ENCODE peak calls at places on chromosome 9, in four cellular contexts. M is GM12865, U is transverse colon, O is stomach. A is an unnamed sample.
A peak's percentile ranks its signal among the peaks of the same experiment; 100 is the strongest.

GRCh38 chr9:105647595-105648349 is 14.5 kb upstream of the TAL2 start:
- DNase-seq in O (no peak), U (no peak), M (no peak), A (no peak)

GRCh38 chr9:137817236-137818200 is 60.1 kb upstream of the CACNA1B start:
- DNase-seq in O (no peak), U (no peak), M (no peak), A (no peak)

GRCh38 chr9:7567687-7568086 is 231.9 kb downstream of the DMAC1 start:
- DNase-seq in M (no peak), U (no peak), O (no peak), A (no peak)

GRCh38 chr9:8648271-8648670 is 848.7 kb upstream of the DMAC1 start:
- DNase-seq in M (no peak), O (no peak), U (no peak), A (no peak)

GRCh38 chr9:12933957-12934356 is 159.1 kb downstream of the LURAP1L start:
- DNase-seq in O (no peak), M (no peak), U (no peak), A (no peak)

GRCh38 chr9:126984969-126985368 is 70.4 kb downstream of the RALGPS1 start:
- DNase-seq in U (peak; percentile 23), O (peak; percentile 55), M (no peak), A (no peak)

GRCh38 chr9:94996638-94997037 is 270.1 kb downstream of the AOPEP start:
- DNase-seq in O (no peak), M (no peak), U (no peak), A (no peak)

GRCh38 chr9:126791406-126792230 is 13.2 kb upstream of the ZBTB43 start:
- DNase-seq in U (no peak), M (no peak), O (no peak), A (no peak)

GRCh38 chr9:128861501-128861900 is 20.2 kb downstream of the KYAT1 start:
- DNase-seq in U (no peak), M (no peak), O (no peak), A (no peak)

GRCh38 chr9:107711528-107711927 is 222.0 kb upstream of the KLF4 start:
- DNase-seq in U (peak; percentile 89), M (no peak), O (no peak), A (no peak)

GRCh38 chr9:70133253-70134208 is 89.9 kb downstream of the MAMDC2 start:
- DNase-seq in U (no peak), O (no peak), M (no peak), A (no peak)

GRCh38 chr9:3088166-3088702 is 244.3 kb upstream of the PUM3 start:
- DNase-seq in U (no peak), O (no peak), M (no peak), A (no peak)

GRCh38 chr9:30197954-30198353 is 2186.5 kb upstream of the ACO1 start:
- DNase-seq in U (no peak), O (no peak), M (no peak), A (no peak)

DNA sequence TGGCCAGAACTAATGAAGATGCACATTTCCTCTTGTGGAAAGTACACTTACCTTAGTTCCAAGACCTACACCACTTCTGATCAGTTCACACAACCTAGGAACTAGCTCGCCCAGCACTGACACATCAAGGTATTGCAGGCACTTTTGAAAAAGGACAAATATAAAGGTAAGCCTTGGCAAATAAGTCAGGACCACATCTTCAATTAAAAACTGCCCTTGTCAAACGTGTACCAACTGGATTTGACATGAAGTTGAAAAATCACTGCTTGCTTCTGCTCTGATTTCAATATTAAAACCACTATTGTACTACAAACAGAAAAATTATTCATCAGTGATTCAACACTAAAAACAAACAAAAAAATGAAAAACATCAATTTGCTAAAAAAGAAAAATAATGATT is 45.0 kb upstream of the OR2K2 start:
- DNase-seq in O (no peak), U (no peak), M (no peak), A (no peak)
- TF ChIP-seq CTCF in O (no peak), U (no peak), M (no peak), A (no peak)

DNA sequence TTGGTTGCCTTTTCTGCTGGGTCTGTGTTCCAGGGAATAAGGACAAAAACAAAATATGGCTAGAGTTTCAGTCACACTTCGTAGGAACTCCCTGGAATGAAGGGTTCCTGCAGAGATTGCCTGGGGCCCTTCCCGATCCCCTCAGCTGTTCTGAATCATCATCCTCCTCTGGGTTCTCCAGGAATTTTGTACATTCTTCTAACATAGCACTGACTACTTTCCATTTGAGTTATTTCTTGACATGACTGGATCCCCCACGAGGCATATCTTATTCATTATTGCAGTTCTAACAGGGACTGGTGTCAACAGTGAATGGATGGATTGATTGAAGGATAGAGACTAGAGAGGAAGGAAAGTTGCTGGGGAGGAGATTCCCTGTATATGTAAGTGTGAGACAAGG is 49.2 kb upstream of the TNC start:
- DNase-seq in O (no peak), U (no peak), M (no peak), A (no peak)
- TF ChIP-seq CTCF in O (no peak), U (no peak), M (no peak), A (no peak)

GRCh38 chr9:79613145-79613544 is 41.4 kb downstream of the TLE4 start:
- DNase-seq in M (no peak), U (no peak), O (no peak), A (no peak)
- TF ChIP-seq CTCF in M (no peak), U (no peak), O (no peak), A (no peak)

GRCh38 chr9:100087218-100087617 is 11.6 kb downstream of the ERP44 start:
- DNase-seq in U (no peak), O (no peak), M (peak; percentile 60), A (no peak)

GRCh38 chr9:100084734-100085133 is 14.1 kb downstream of the ERP44 start:
- DNase-seq in U (no peak), O (no peak), M (peak; percentile 84), A (no peak)

GRCh38 chr9:100088202-100088601 is 10.6 kb downstream of the ERP44 start:
- DNase-seq in O (no peak), M (no peak), U (no peak), A (peak; percentile 9)

GRCh38 chr9:100084145-100084478 is 14.7 kb downstream of the ERP44 start:
- DNase-seq in U (no peak), M (peak; percentile 77), O (no peak), A (no peak)

DNA sequence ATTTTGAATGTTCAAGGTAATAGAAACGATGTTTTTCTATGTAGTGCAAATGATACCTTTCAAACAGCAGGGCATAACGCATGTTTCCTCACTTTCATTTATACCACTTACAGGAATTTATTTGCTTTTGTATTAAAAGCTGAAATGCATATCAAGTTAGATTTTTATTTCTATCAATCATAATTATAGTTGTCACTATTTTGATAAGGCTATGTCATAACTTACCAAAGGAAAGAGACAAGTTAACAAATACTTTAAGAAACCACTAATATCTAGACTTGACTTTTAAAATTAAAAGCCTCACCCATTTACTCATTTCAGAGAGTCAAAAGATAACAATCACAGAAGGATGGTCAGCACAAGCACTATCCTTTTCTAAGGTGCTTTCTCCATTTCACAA is 12.7 kb downstream of the ERP44 start:
- DNase-seq in U (no peak), O (no peak), M (peak; percentile 26), A (no peak)
- TF ChIP-seq CTCF in U (no peak), O (no peak), M (no peak), A (no peak)

DNA sequence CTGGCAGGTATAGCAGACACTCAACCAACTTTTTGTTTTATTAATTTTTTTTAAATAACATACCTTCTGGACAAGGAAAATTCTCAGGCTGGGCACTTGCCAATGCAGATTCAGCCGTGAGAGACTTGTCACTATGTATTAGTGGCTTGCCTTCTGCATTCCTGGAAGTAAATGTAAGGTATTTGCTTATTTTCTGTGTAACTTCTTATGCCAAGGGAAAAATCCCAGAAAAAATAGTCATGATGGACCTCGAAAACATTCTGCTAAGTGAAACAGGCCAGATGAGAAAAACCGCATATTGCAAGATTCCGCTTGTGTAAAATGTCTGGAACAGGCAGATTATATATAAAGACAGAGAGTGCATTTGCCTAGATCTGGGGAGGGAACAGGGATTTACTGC is 260.3 kb upstream of the DAPK1 start:
- DNase-seq in M (no peak), U (no peak), O (no peak), A (no peak)
- TF ChIP-seq CTCF in M (no peak), U (no peak), O (no peak), A (no peak)

GRCh38 chr9:136092741-136093140 is 2.3 kb downstream of the NACC2 start:
- DNase-seq in U (no peak), O (no peak), M (no peak), A (no peak)

GRCh38 chr9:136095495-136096058 is 488 bp upstream of the NACC2 start:
- DNase-seq in U (no peak), M (no peak), O (peak; percentile 45), A (peak; percentile 32)

GRCh38 chr9:136093331-136093986 is 1.6 kb downstream of the NACC2 start:
- DNase-seq in O (peak; percentile 54), U (no peak), M (no peak), A (no peak)

GRCh38 chr9:136095028-136095494 is at the start of gene NACC2:
- DNase-seq in U (peak; percentile 81), M (no peak), O (peak; percentile 79), A (no peak)

GRCh38 chr9:136093995-136094881 is 851 bp downstream of the NACC2 start:
- DNase-seq in U (peak; percentile 74), O (peak; percentile 69), M (no peak), A (peak; percentile 83)
- TF ChIP-seq CTCF in U (no peak), O (no peak), M (no peak), A (no peak)

DNA sequence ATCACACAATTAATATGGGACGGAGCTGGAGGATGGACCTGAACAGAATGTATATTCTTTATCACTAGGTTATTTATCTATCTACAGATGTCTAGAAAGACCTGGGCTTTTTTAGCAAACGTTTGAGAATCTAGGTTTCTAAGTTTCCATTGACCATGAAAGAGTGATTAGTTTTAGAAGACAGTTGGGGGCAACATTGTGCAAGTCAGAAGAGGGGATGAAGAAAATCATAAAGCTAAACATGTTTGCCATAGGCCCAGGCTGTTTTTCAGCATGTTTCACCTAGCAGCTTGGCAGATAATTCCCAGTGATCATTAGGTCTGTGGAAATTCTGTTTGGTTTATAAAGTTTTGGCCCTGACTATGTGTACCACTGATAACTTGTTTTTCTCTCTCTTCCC is 44.1 kb upstream of the CDKN2B start:
- DNase-seq in M (no peak), U (no peak), O (no peak), A (no peak)
- TF ChIP-seq CTCF in M (no peak), U (no peak), O (no peak), A (no peak)

GRCh38 chr9:19252885-19253219 is 22.4 kb downstream of the DENND4C start:
- DNase-seq in M (no peak), U (no peak), O (no peak), A (no peak)
- TF ChIP-seq CTCF in M (no peak), U (no peak), O (no peak), A (no peak)

GRCh38 chr9:81787747-81788632 is 98.6 kb upstream of the TLE1 start:
- DNase-seq in U (peak; percentile 45), M (no peak), O (no peak), A (no peak)
- TF ChIP-seq CTCF in U (no peak), M (no peak), O (no peak), A (no peak)